ENCODE peak calls at places on chromosomes 6 and 20, in ten cellular contexts. One of them, this sample, is unnamed.

GRCh38 chr6:37648465-37649330 is 49.0 kb downstream of the MDGA1 start:
- DNase-seq in fibroblast of lung: no peak
- DNase-seq in AG04449: no peak
- DNase-seq in adrenal gland: no peak
- DNase-seq in CD8-positive, alpha-beta T cell: no peak
- DNase-seq in astrocyte of the spinal cord: no peak
- DNase-seq in nephron progenitor cell: peak
- DNase-seq in CD4-positive, alpha-beta T cell: peak
- DNase-seq in fibroblast of pulmonary artery: no peak
- DNase-seq in thoracic aorta: no peak
- DNase-seq in this sample: no peak

GRCh38 chr20:50797142-50797541 is 2.3 kb downstream of the BCAS4 start:
- DNase-seq in fibroblast of lung: no peak
- DNase-seq in AG04449: no peak
- DNase-seq in adrenal gland: no peak
- DNase-seq in CD8-positive, alpha-beta T cell: no peak
- DNase-seq in astrocyte of the spinal cord: no peak
- DNase-seq in nephron progenitor cell: no peak
- DNase-seq in CD4-positive, alpha-beta T cell: no peak
- DNase-seq in fibroblast of pulmonary artery: no peak
- DNase-seq in thoracic aorta: no peak
- DNase-seq in this sample: no peak

GRCh38 chr20:10282930-10283556 is 64.4 kb downstream of the SNAP25 start:
- DNase-seq in fibroblast of lung: peak
- DNase-seq in AG04449: peak
- DNase-seq in adrenal gland: no peak
- DNase-seq in CD8-positive, alpha-beta T cell: no peak
- DNase-seq in astrocyte of the spinal cord: peak
- DNase-seq in nephron progenitor cell: no peak
- DNase-seq in CD4-positive, alpha-beta T cell: no peak
- DNase-seq in fibroblast of pulmonary artery: peak
- DNase-seq in thoracic aorta: no peak
- DNase-seq in this sample: no peak

GRCh38 chr20:53399131-53399530 is 194.5 kb downstream of the ZNF217 start:
- DNase-seq in fibroblast of lung: no peak
- DNase-seq in AG04449: no peak
- DNase-seq in adrenal gland: no peak
- DNase-seq in CD8-positive, alpha-beta T cell: no peak
- DNase-seq in astrocyte of the spinal cord: no peak
- DNase-seq in nephron progenitor cell: no peak
- DNase-seq in CD4-positive, alpha-beta T cell: no peak
- DNase-seq in fibroblast of pulmonary artery: no peak
- DNase-seq in thoracic aorta: no peak
- DNase-seq in this sample: no peak

GRCh38 chr20:50924261-50924660 is 7.0 kb downstream of the ADNP start:
- DNase-seq in fibroblast of lung: no peak
- DNase-seq in AG04449: no peak
- DNase-seq in adrenal gland: no peak
- DNase-seq in CD8-positive, alpha-beta T cell: no peak
- DNase-seq in astrocyte of the spinal cord: no peak
- DNase-seq in nephron progenitor cell: no peak
- DNase-seq in CD4-positive, alpha-beta T cell: no peak
- DNase-seq in fibroblast of pulmonary artery: no peak
- DNase-seq in thoracic aorta: no peak
- DNase-seq in this sample: no peak

GRCh38 chr6:169269180-169270076 is 15.8 kb upstream of the THBS2 start:
- DNase-seq in fibroblast of lung: peak
- DNase-seq in AG04449: no peak
- DNase-seq in adrenal gland: no peak
- DNase-seq in CD8-positive, alpha-beta T cell: no peak
- DNase-seq in astrocyte of the spinal cord: no peak
- DNase-seq in nephron progenitor cell: no peak
- DNase-seq in CD4-positive, alpha-beta T cell: no peak
- DNase-seq in fibroblast of pulmonary artery: peak
- DNase-seq in thoracic aorta: no peak
- DNase-seq in this sample: no peak

GRCh38 chr20:44572551-44573500 is 9.6 kb upstream of the PKIG start:
- DNase-seq in fibroblast of lung: peak
- DNase-seq in AG04449: peak
- DNase-seq in adrenal gland: peak
- DNase-seq in CD8-positive, alpha-beta T cell: no peak
- DNase-seq in astrocyte of the spinal cord: peak
- DNase-seq in nephron progenitor cell: no peak
- DNase-seq in CD4-positive, alpha-beta T cell: no peak
- DNase-seq in fibroblast of pulmonary artery: peak
- DNase-seq in thoracic aorta: no peak
- DNase-seq in this sample: peak

GRCh38 chr20:38143646-38144554 is 21.2 kb downstream of the TGM2 start:
- DNase-seq in fibroblast of lung: peak
- DNase-seq in AG04449: peak
- DNase-seq in adrenal gland: peak
- DNase-seq in CD8-positive, alpha-beta T cell: no peak
- DNase-seq in astrocyte of the spinal cord: peak
- DNase-seq in nephron progenitor cell: no peak
- DNase-seq in CD4-positive, alpha-beta T cell: no peak
- DNase-seq in fibroblast of pulmonary artery: peak
- DNase-seq in thoracic aorta: peak
- DNase-seq in this sample: peak

GRCh38 chr6:91083226-91083625 is 496.4 kb upstream of the MAP3K7 start:
- DNase-seq in fibroblast of lung: peak
- DNase-seq in AG04449: no peak
- DNase-seq in adrenal gland: no peak
- DNase-seq in CD8-positive, alpha-beta T cell: no peak
- DNase-seq in astrocyte of the spinal cord: peak
- DNase-seq in nephron progenitor cell: no peak
- DNase-seq in CD4-positive, alpha-beta T cell: no peak
- DNase-seq in fibroblast of pulmonary artery: no peak
- DNase-seq in thoracic aorta: no peak
- DNase-seq in this sample: no peak

GRCh38 chr6:91081452-91082067 is 494.7 kb upstream of the MAP3K7 start:
- DNase-seq in fibroblast of lung: peak
- DNase-seq in AG04449: peak
- DNase-seq in adrenal gland: no peak
- DNase-seq in CD8-positive, alpha-beta T cell: no peak
- DNase-seq in astrocyte of the spinal cord: peak
- DNase-seq in nephron progenitor cell: peak
- DNase-seq in CD4-positive, alpha-beta T cell: no peak
- DNase-seq in fibroblast of pulmonary artery: peak
- DNase-seq in thoracic aorta: no peak
- DNase-seq in this sample: no peak

GRCh38 chr6:91082311-91082803 is 495.5 kb upstream of the MAP3K7 start:
- DNase-seq in fibroblast of lung: peak
- DNase-seq in AG04449: peak
- DNase-seq in adrenal gland: no peak
- DNase-seq in CD8-positive, alpha-beta T cell: no peak
- DNase-seq in astrocyte of the spinal cord: peak
- DNase-seq in nephron progenitor cell: peak
- DNase-seq in CD4-positive, alpha-beta T cell: no peak
- DNase-seq in fibroblast of pulmonary artery: peak
- DNase-seq in thoracic aorta: no peak
- DNase-seq in this sample: no peak

DNA sequence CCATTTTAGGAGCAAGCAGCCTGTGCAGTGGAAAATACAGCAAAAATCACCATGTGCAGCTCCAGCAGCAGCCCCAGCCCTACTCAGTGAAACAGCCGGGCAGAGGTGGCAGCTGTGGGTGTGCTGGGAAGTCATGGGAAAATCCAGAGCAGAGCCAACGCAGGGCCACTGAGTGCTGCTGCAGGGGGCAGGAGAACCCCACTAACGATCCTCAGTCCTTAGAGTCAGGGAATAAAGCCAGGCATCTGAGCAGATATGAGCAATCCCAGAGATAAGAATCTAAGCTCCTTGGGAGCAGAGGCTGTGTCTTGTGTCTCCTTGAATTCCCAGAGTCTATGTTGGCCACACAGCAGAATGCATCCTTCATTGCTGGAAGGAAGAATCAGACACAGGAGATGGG is 493.1 kb upstream of the MAP3K7 start:
- DNase-seq in fibroblast of lung: peak
- DNase-seq in AG04449: no peak
- DNase-seq in adrenal gland: no peak
- DNase-seq in CD8-positive, alpha-beta T cell: no peak
- DNase-seq in astrocyte of the spinal cord: no peak
- DNase-seq in nephron progenitor cell: peak
- DNase-seq in CD4-positive, alpha-beta T cell: no peak
- DNase-seq in fibroblast of pulmonary artery: no peak
- DNase-seq in thoracic aorta: no peak
- DNase-seq in this sample: no peak
- TF ChIP-seq CTCF in fibroblast of lung: no peak
- TF ChIP-seq CTCF in AG04449: no peak
- TF ChIP-seq CTCF in adrenal gland: no peak
- TF ChIP-seq CTCF in CD8-positive, alpha-beta T cell: no peak
- TF ChIP-seq CTCF in astrocyte of the spinal cord: no peak
- TF ChIP-seq CTCF in nephron progenitor cell: no peak
- TF ChIP-seq CTCF in CD4-positive, alpha-beta T cell: no peak
- TF ChIP-seq CTCF in fibroblast of pulmonary artery: no peak
- TF ChIP-seq CTCF in thoracic aorta: no peak
- TF ChIP-seq CTCF in this sample: no peak

DNA sequence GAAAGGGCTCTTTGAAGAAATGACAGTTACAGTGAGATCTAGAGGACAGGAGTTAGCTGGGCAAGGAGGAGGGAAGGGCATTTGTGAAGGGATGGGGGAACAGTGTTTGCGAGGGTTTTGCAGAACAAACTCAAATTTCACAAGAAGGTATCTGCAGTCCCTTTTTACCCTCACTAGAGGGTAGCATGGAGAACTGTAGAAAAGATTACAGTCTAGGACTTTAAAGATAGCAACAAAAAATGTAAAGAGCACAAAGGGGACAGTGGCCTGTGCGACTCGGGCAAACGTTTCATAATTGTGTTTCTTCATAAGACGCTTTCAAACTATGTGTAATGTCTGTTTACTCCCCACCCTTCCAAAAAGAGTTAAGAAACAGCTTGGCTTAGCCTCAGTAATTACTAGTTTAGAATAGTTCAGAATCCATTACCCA is 21.2 kb upstream of the ASXL1 start:
- DNase-seq in fibroblast of lung: peak
- DNase-seq in AG04449: no peak
- DNase-seq in adrenal gland: no peak
- DNase-seq in CD8-positive, alpha-beta T cell: no peak
- DNase-seq in astrocyte of the spinal cord: peak
- DNase-seq in nephron progenitor cell: no peak
- DNase-seq in CD4-positive, alpha-beta T cell: no peak
- DNase-seq in fibroblast of pulmonary artery: peak
- DNase-seq in thoracic aorta: no peak
- DNase-seq in this sample: no peak
- TF ChIP-seq CTCF in fibroblast of lung: peak
- TF ChIP-seq CTCF in AG04449: peak
- TF ChIP-seq CTCF in adrenal gland: peak
- TF ChIP-seq CTCF in CD8-positive, alpha-beta T cell: peak
- TF ChIP-seq CTCF in astrocyte of the spinal cord: peak
- TF ChIP-seq CTCF in nephron progenitor cell: peak
- TF ChIP-seq CTCF in CD4-positive, alpha-beta T cell: peak
- TF ChIP-seq CTCF in fibroblast of pulmonary artery: peak
- TF ChIP-seq CTCF in thoracic aorta: peak
- TF ChIP-seq CTCF in this sample: peak

GRCh38 chr6:119152187-119152586 is 73.7 kb upstream of the FAM184A start:
- DNase-seq in fibroblast of lung: no peak
- DNase-seq in AG04449: no peak
- DNase-seq in adrenal gland: no peak
- DNase-seq in CD8-positive, alpha-beta T cell: no peak
- DNase-seq in astrocyte of the spinal cord: no peak
- DNase-seq in nephron progenitor cell: no peak
- DNase-seq in CD4-positive, alpha-beta T cell: no peak
- DNase-seq in fibroblast of pulmonary artery: no peak
- DNase-seq in thoracic aorta: no peak
- DNase-seq in this sample: no peak

GRCh38 chr6:119147101-119148053 is 68.9 kb upstream of the FAM184A start:
- DNase-seq in fibroblast of lung: peak
- DNase-seq in AG04449: peak
- DNase-seq in adrenal gland: peak
- DNase-seq in CD8-positive, alpha-beta T cell: no peak
- DNase-seq in astrocyte of the spinal cord: peak
- DNase-seq in nephron progenitor cell: no peak
- DNase-seq in CD4-positive, alpha-beta T cell: no peak
- DNase-seq in fibroblast of pulmonary artery: peak
- DNase-seq in thoracic aorta: peak
- DNase-seq in this sample: peak

GRCh38 chr6:119148825-119149525 is 70.5 kb upstream of the FAM184A start:
- DNase-seq in fibroblast of lung: peak
- DNase-seq in AG04449: no peak
- DNase-seq in adrenal gland: no peak
- DNase-seq in CD8-positive, alpha-beta T cell: no peak
- DNase-seq in astrocyte of the spinal cord: peak
- DNase-seq in nephron progenitor cell: no peak
- DNase-seq in CD4-positive, alpha-beta T cell: no peak
- DNase-seq in fibroblast of pulmonary artery: no peak
- DNase-seq in thoracic aorta: no peak
- DNase-seq in this sample: no peak

GRCh38 chr6:119145111-119145510 is 66.6 kb upstream of the FAM184A start:
- DNase-seq in fibroblast of lung: no peak
- DNase-seq in AG04449: no peak
- DNase-seq in adrenal gland: no peak
- DNase-seq in CD8-positive, alpha-beta T cell: no peak
- DNase-seq in astrocyte of the spinal cord: no peak
- DNase-seq in nephron progenitor cell: no peak
- DNase-seq in CD4-positive, alpha-beta T cell: no peak
- DNase-seq in fibroblast of pulmonary artery: no peak
- DNase-seq in thoracic aorta: no peak
- DNase-seq in this sample: no peak

DNA sequence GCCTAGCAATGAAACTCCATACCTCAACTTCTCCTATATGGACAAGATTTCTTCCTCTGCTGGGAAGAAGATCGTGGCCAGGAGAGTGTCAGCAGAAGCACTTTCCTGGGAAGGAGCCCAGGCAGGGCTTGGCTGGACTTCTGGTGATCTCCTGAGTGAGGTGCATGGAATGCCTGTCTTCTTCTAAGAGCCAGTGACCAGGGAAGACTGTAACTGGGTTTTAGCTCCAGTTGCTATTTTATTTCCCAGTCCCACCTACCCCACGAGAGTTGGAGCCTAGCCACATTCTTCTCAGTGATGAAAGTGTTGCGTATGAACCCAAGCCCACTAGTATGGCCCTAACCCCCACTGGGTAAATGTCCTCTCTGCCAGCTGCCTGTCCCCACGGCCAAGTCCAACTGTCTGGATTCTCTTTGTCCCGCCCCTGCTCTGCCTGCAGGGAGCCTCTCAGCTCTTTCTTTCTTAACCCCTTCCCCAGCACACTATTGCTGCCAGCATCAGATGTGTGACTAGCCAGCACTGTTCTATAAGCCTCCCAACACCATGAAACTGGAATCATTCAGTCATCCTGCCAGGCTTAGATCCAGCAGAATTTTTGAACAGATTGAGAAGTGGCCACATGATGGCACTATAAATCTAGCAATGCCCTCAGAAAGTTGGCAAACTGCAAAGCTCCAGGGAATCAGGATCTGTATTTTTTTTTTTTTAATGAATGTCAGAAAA is 69.8 kb upstream of the FAM184A start:
- DNase-seq in fibroblast of lung: peak
- DNase-seq in AG04449: no peak
- DNase-seq in adrenal gland: peak
- DNase-seq in CD8-positive, alpha-beta T cell: no peak
- DNase-seq in astrocyte of the spinal cord: peak
- DNase-seq in nephron progenitor cell: peak
- DNase-seq in CD4-positive, alpha-beta T cell: no peak
- DNase-seq in fibroblast of pulmonary artery: peak
- DNase-seq in thoracic aorta: no peak
- DNase-seq in this sample: peak
- TF ChIP-seq CTCF in fibroblast of lung: peak
- TF ChIP-seq CTCF in AG04449: peak
- TF ChIP-seq CTCF in adrenal gland: peak
- TF ChIP-seq CTCF in CD8-positive, alpha-beta T cell: peak
- TF ChIP-seq CTCF in astrocyte of the spinal cord: peak
- TF ChIP-seq CTCF in nephron progenitor cell: peak
- TF ChIP-seq CTCF in CD4-positive, alpha-beta T cell: no peak
- TF ChIP-seq CTCF in fibroblast of pulmonary artery: peak
- TF ChIP-seq CTCF in thoracic aorta: peak
- TF ChIP-seq CTCF in this sample: peak

DNA sequence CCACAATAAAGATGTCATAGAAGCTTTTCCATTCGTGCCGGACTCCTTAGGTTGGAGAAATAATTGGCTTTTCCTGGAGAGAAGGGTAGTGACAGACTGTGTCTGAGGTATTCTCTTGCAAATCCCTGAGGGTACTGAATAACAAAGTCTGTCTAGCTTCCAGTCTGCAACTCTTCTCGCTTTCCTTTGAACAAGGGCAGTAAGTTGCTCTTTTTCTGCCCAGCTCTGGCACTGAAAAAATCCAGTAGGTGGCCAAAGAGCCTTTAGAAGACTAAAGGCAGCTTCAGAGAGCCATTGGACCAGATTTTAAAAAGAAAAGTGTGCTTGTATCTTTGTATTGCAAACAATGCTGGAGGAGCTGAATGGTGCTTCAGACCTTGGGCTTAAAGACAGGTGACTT is 20.7 kb upstream of the RREB1 start:
- DNase-seq in fibroblast of lung: peak
- DNase-seq in AG04449: no peak
- DNase-seq in adrenal gland: no peak
- DNase-seq in CD8-positive, alpha-beta T cell: no peak
- DNase-seq in astrocyte of the spinal cord: peak
- DNase-seq in nephron progenitor cell: no peak
- DNase-seq in CD4-positive, alpha-beta T cell: no peak
- DNase-seq in fibroblast of pulmonary artery: peak
- DNase-seq in thoracic aorta: no peak
- DNase-seq in this sample: no peak
- TF ChIP-seq CTCF in fibroblast of lung: peak
- TF ChIP-seq CTCF in AG04449: peak
- TF ChIP-seq CTCF in adrenal gland: no peak
- TF ChIP-seq CTCF in CD8-positive, alpha-beta T cell: no peak
- TF ChIP-seq CTCF in astrocyte of the spinal cord: peak
- TF ChIP-seq CTCF in nephron progenitor cell: no peak
- TF ChIP-seq CTCF in CD4-positive, alpha-beta T cell: no peak
- TF ChIP-seq CTCF in fibroblast of pulmonary artery: peak
- TF ChIP-seq CTCF in thoracic aorta: no peak
- TF ChIP-seq CTCF in this sample: peak

This sample was measured in AG09319.